ENCODE peak calls at places on chromosomes 4 and X, in four cellular contexts. B is K562, W is GM12878, O is HL-60. X is an unnamed sample.

GRCh38 chrX:118240359-118240758 is 105.5 kb upstream of the WDR44 start:
- DNase-seq in B (no peak), W (no peak), O (no peak), X (no peak)

GRCh38 chr4:16123356-16124084 is 39.7 kb upstream of the PROM1 start:
- DNase-seq in B (no peak), W (no peak), O (no peak), X (no peak)

GRCh38 chrX:115901241-115901640 is 269.3 kb upstream of the AGTR2 start:
- DNase-seq in B (no peak), W (no peak), O (no peak), X (no peak)

GRCh38 chrX:40140706-40141499 is 43.1 kb upstream of the BCOR start:
- DNase-seq in B (no peak), W (no peak), O (no peak), X (no peak)

GRCh38 chrX:103200951-103201529 is 13.9 kb upstream of the BEX4 start:
- DNase-seq in B (no peak), W (no peak), O (no peak), X (no peak)

GRCh38 chr4:151912626-151913025 is 151.8 kb upstream of the GATB start:
- DNase-seq in B (no peak), W (no peak), O (no peak), X (no peak)

GRCh38 chr4:166538491-166539005 is 665.5 kb downstream of the TLL1 start:
- DNase-seq in B (no peak), W (no peak), O (no peak), X (no peak)

GRCh38 chr4:99395595-99396364 is 39.4 kb downstream of the ADH7 start:
- DNase-seq in B (no peak), W (no peak), O (no peak), X (no peak)

GRCh38 chr4:2217726-2218125 is 24.2 kb downstream of the HAUS3 start:
- DNase-seq in B (no peak), W (no peak), O (no peak), X (no peak)

GRCh38 chr4:154549894-154550790 is at the start of gene PLRG1:
- DNase-seq in B (peak; percentile 98), W (peak; percentile 70), O (peak; percentile 77), X (peak; percentile 61)

GRCh38 chr4:152094851-152095700 is 334.3 kb upstream of the GATB start:
- DNase-seq in B (no peak), W (no peak), O (no peak), X (no peak)

GRCh38 chr4:141898336-141898735 is 262.0 kb downstream of the IL15 start:
- DNase-seq in B (no peak), W (no peak), O (no peak), X (no peak)

GRCh38 chr4:139076016-139076744 is 60.6 kb downstream of the NOCT start:
- DNase-seq in B (no peak), W (no peak), O (no peak), X (no peak)

GRCh38 chr4:177699365-177700213 is 257.4 kb upstream of the AGA start:
- DNase-seq in B (no peak), W (no peak), O (no peak), X (no peak)

GRCh38 chr4:31998807-31999206 is 1278.6 kb downstream of the PCDH7 start:
- DNase-seq in B (peak; percentile 46), W (no peak), O (no peak), X (no peak)

GRCh38 chr4:79855081-79855480 is 217.9 kb downstream of the ANTXR2 start:
- DNase-seq in B (no peak), W (no peak), O (no peak), X (no peak)
- TF ChIP-seq SPI1 in B (no peak), W (no peak), O (no peak), X (no peak)

DNA sequence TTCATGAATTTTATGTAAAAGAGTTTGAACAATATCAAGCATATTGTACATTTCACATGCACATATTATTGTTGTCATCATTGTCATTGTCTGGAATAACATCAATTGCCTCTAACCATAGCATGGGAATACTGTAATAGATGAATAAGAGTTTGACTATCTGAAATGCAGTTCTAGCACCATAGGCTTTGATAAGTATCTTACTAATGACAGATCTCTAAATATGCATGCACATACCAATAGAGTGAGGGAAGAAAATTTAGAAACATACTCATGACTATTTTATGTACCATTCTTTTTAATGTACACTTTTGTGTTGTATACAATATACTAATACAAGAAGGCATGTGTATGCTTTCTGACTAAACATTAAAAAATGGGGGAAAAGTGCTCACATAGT is 161.6 kb upstream of the SPRY1 start:
- DNase-seq in B (no peak), W (no peak), O (no peak), X (no peak)
- TF ChIP-seq SPI1 in B (no peak), W (no peak), O (no peak), X (no peak)

DNA sequence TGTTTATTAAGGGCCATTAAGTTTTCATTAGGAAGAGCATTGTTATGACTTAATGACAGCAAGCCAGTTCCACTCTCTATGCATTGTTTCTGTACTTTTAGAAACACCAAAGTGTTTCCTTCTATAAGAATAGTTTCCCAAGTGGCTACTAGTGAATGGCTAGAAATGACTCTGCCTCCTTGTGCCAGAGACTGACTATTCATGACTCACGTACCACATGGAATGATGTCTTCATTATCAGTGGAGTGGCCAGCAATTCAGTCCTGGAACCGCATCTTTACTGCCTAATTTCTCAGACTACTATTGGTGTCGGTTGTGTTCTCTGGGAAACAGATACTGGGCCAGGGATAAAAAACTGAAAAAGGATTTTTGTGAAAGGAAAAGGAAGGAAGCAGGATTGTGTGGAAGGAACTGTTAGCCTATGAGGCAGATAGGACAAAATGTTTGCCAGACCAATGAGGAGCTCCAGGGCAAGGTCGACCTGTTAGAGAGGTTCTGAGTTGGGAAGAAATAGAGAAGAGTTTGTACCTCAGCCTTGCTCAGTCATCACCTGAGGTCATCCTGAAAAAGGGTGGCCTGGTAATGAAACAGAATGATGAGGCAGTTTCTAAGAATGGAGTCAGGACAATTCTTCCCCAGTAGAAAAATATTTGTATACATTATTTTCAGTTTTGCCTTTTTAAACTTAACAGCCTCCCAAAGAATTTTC is 218.6 kb downstream of the SPCS3 start:
- DNase-seq in B (no peak), W (no peak), O (no peak), X (no peak)
- TF ChIP-seq SPI1 in B (no peak), W (no peak), O (no peak), X (no peak)

DNA sequence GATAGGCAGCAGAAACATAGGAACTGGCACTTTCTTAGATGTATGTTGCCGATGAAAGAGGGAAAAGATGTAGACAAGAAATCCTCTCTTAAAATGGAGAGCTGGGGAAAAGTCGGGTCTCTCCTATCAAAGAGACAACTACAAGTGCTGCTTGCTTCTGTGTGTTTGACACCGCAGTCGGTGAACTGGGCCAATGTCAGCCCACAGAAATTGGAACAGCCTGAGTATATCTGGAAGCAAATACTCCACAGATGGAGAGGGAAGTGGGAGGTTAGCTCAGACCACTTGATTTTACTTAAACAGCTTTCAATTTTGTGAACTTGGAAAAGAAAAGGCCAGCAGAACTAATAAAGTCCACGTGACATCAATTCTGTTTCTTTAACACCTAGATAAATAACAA is 230.8 kb upstream of the FAT1 start:
- DNase-seq in B (no peak), W (no peak), O (no peak), X (no peak)
- TF ChIP-seq SPI1 in B (no peak), W (no peak), O (no peak), X (no peak)

GRCh38 chrX:80755174-80755573 is 54.5 kb downstream of the BRWD3 start:
- DNase-seq in B (no peak), W (no peak), O (no peak), X (no peak)
- TF ChIP-seq SPI1 in B (no peak), W (no peak), O (no peak), X (no peak)

X was measured in GM12891.